ENCODE peak calls at places on chromosomes 5 and 9, in five cellular contexts. P, A, W, H and C are unnamed samples.

GRCh38 chr9:72703574-72703973 is 182.2 kb downstream of the TMC1 start:
- DNase-seq in P (no peak), A (peak), W (no peak), H (no peak), C (peak)

GRCh38 chr5:158056426-158056825 is 197.5 kb upstream of the CLINT1 start:
- DNase-seq in P (no peak), A (peak), W (peak), H (no peak), C (no peak)

GRCh38 chr5:73487815-73488214 is 10.4 kb upstream of the BTF3 start:
- DNase-seq in P (no peak), A (no peak), W (no peak), H (no peak), C (no peak)

GRCh38 chr9:113955076-113955752 is 79.1 kb downstream of the ZNF618 start:
- DNase-seq in P (no peak), A (peak), W (no peak), H (peak), C (no peak)

GRCh38 chr5:1732238-1732880 is 67.3 kb downstream of the MRPL36 start:
- DNase-seq in P (no peak), A (no peak), W (no peak), H (no peak), C (no peak)

GRCh38 chr9:107648153-107648716 is 158.7 kb upstream of the KLF4 start:
- DNase-seq in P (no peak), A (peak), W (no peak), H (no peak), C (no peak)

GRCh38 chr5:138559937-138560336 is 15.3 kb downstream of the HSPA9 start:
- DNase-seq in P (no peak), A (no peak), W (no peak), H (no peak), C (no peak)

GRCh38 chr5:97163360-97163764 is 19.7 kb downstream of the RIOK2 start:
- DNase-seq in P (no peak), A (peak), W (no peak), H (peak), C (no peak)

GRCh38 chr5:68319316-68320093 is 103.9 kb downstream of the PIK3R1 start:
- DNase-seq in P (no peak), A (peak), W (peak), H (peak), C (no peak)

GRCh38 chr9:137881591-137882505 is 4.3 kb downstream of the CACNA1B start:
- DNase-seq in P (no peak), A (no peak), W (no peak), H (no peak), C (no peak)

GRCh38 chr9:111872886-111873285 is 23.7 kb upstream of the UGCG start:
- DNase-seq in P (no peak), A (no peak), W (no peak), H (no peak), C (no peak)

GRCh38 chr5:138170299-138170698 is 8.1 kb downstream of the BRD8 start:
- DNase-seq in P (no peak), A (no peak), W (no peak), H (no peak), C (no peak)

GRCh38 chr9:3151672-3152576 is 308.0 kb upstream of the PUM3 start:
- DNase-seq in P (no peak), A (no peak), W (no peak), H (no peak), C (no peak)

GRCh38 chr5:120852222-120852860 is 388.2 kb downstream of the PRR16 start:
- DNase-seq in P (peak), A (no peak), W (no peak), H (no peak), C (no peak)

GRCh38 chr9:27310582-27310981 is 13.6 kb upstream of the EQTN start:
- DNase-seq in P (no peak), A (no peak), W (no peak), H (no peak), C (no peak)

DNA sequence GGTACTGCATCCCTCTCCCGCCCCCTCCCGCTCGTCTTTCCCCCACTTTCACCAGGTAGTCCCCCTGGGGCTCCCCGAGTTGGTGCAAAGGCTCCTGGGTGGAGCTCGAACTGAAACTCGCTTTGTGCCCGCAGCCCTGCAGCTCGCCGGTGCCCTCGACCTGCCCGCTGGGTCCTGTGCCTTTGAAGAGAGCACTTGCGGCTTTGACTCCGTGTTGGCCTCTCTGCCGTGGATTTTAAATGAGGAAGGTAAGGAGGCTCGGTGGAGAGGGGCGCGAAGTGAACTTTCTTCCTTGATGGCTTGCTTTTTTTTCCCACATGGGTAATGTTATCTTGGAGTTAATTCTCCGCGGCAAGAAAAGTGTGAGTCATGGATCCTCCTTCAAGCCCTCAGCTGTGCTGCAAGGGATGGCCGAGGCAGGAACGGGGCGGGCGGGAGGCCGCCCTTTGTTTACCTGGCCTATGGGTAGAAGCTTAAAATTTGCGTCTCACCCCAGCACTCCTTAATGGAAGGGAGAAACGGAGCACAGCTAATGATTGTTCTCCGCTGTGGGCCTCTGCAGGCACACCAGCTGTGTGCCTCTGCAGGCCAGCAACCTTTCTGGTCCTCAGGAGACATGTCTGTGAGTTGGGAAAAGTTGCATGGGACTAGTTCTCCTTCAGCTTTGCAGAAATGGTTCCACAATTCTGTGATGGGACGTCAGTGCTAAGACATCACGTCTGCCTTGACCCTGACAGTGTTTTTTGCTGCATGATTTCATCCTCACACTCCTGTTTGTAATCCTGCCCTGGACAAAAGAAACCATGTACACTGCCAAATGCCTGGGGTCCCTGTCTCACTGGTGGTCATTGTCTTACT is 1.0 kb downstream of the MAMDC2 start:
- DNase-seq in P (peak), A (peak), W (peak), H (peak), C (no peak)
- H3K9ac ChIP-seq in P (peak), A (peak), W (peak), H (peak), C (no peak)

GRCh38 chr5:169127431-169127830 is 173.5 kb downstream of the SLIT3 start:
- DNase-seq in P (no peak), A (no peak), W (no peak), H (no peak), C (no peak)
- H3K9ac ChIP-seq in P (no peak), A (no peak), W (no peak), H (no peak), C (no peak)

DNA sequence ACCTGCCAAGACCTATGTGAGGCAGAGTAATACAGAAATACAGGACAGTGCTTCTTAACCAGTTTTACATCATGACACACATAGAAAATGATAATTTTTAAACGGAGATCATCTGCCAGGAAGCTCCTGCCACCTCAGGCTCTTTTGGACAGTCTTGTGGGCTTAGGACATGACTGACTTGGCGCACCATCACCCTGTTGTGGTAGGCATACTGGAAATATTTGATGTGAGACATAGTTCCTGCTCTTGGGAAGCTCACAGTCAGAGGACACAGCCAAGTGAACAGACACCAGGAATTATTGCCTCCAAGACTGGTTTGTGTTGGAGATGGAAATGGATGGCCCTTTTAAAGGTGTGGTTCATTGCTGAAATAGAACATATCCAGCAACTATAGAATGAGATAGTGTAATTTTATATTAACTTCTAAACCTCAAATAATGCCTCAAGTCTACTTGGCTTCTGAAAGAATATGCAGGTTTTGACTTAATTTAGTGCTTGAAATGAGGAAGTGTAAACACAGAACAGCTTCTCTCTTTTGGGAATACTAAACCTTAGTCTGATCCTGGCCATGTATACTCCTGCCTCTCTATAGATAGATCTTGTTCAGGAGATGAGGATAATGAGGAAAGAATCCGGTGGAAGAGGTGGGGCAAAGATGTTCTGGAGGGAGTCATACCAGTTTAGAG is 19.7 kb downstream of the CPEB4 start:
- DNase-seq in P (no peak), A (no peak), W (no peak), H (no peak), C (no peak)
- H3K9ac ChIP-seq in P (no peak), A (no peak), W (no peak), H (no peak), C (no peak)

DNA sequence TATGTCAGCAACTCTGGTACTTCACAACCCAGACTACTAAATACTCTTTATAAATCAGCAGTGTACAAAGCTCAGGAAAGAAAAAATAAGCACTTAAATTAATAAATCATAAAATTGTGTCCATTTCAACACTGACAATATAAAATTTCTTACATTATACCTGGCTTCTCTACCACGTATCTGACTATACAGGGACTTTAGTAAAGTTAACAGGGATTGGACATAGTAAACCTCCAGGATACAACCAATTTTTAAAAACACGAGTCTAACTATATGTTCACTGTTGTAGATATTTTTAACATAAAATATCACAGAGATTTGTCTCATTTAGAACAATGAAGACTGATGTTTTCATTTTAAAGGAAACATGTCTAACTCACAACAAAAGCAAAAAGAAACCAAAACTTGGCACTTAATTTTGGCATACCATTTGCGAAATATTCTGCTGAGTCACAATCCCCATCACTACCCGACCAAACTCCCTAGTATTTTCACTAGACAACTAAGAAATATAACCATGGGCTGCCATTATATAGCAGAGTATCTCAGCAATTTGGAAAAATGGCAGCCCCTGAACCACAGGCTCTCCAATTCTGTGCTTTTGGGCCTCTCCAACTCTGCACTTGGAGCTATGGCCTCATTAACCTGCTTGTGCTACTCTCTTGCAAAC is 14.4 kb downstream of the FAM169A start:
- DNase-seq in P (no peak), A (peak), W (peak), H (no peak), C (peak)
- H3K9ac ChIP-seq in P (no peak), A (peak), W (peak), H (peak), C (peak)

GRCh38 chr9:128552744-128553221 is 396 bp downstream of the SPTAN1 start:
- DNase-seq in P (peak), A (peak), W (no peak), H (no peak), C (no peak)

GRCh38 chr9:128550770-128551651 is 1.4 kb upstream of the SPTAN1 start:
- DNase-seq in P (no peak), A (peak), W (peak), H (peak), C (no peak)

GRCh38 chr9:128552153-128552743 is at the start of gene SPTAN1:
- DNase-seq in P (peak), A (peak), W (peak), H (peak), C (peak)

GRCh38 chr9:128550226-128550625 is 2.2 kb upstream of the SPTAN1 start:
- DNase-seq in P (no peak), A (no peak), W (no peak), H (peak), C (no peak)

DNA sequence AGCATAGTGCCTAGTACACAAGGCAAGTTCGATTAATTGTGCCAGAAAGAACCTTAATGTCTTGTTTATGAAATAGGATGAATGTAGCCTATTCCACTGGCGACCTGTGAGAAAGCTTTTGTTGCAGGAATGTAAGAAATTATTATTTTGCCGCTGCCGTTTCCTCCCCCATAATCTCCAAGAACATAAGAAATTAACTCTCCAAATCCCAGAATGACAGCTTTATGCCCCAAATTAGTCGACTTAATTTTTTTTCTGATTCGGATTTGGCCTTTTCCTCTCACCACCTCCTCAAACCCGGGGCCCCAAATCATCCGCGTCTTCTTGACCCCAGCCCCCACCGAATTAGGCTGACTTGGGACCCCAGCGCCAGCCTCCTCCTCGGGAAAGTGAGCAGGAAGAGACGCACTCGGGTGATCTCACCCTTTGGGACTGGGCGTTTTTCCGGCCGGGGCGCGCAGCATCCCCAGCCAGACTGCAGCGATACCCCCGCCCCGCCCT is 685 bp upstream of the SPTAN1 start:
- DNase-seq in P (no peak), A (no peak), W (no peak), H (no peak), C (no peak)
- H3K9ac ChIP-seq in P (peak), A (peak), W (peak), H (peak), C (peak)

GRCh38 chr9:83304686-83305085 is 233.5 kb downstream of the FRMD3 start:
- DNase-seq in P (no peak), A (peak), W (no peak), H (no peak), C (no peak)
- H3K9ac ChIP-seq in P (no peak), A (no peak), W (no peak), H (no peak), C (no peak)

GRCh38 chr5:35618297-35618636 is 604 bp downstream of the SPEF2 start:
- DNase-seq in P (no peak), A (no peak), W (no peak), H (no peak), C (no peak)
- H3K9ac ChIP-seq in P (peak), A (peak), W (peak), H (peak), C (no peak)

GRCh38 chr5:150264667-150265603 is 24.6 kb downstream of the CAMK2A start:
- DNase-seq in P (no peak), A (no peak), W (no peak), H (no peak), C (no peak)
- H3K9ac ChIP-seq in P (no peak), A (no peak), W (no peak), H (peak), C (no peak)

GRCh38 chr5:147485814-147486213 is 24.1 kb downstream of the DPYSL3 start:
- DNase-seq in P (no peak), A (no peak), W (no peak), H (no peak), C (no peak)
- H3K9ac ChIP-seq in P (no peak), A (no peak), W (no peak), H (peak), C (no peak)